ENCODE peak calls at places on chromosome 15, in four cellular contexts. One of them, this sample, is unnamed.

GRCh38 chr15:42147431-42147735 is 9.1 kb downstream of the PLA2G4F start:
- DNase-seq in WERI-Rb-1: no peak
- DNase-seq in GOT3: no peak
- DNase-seq in EL: no peak
- DNase-seq in this sample: no peak

GRCh38 chr15:77096541-77096940 is 25.6 kb upstream of the TSPAN3 start:
- DNase-seq in WERI-Rb-1: no peak
- DNase-seq in GOT3: no peak
- DNase-seq in EL: no peak
- DNase-seq in this sample: no peak

GRCh38 chr15:91946914-91947313 is 93.4 kb downstream of the SLCO3A1 start:
- DNase-seq in WERI-Rb-1: no peak
- DNase-seq in GOT3: no peak
- DNase-seq in EL: no peak
- DNase-seq in this sample: no peak

GRCh38 chr15:45441686-45442085 is 63.3 kb upstream of the GATM start:
- DNase-seq in WERI-Rb-1: no peak
- DNase-seq in GOT3: no peak
- DNase-seq in EL: no peak
- DNase-seq in this sample: no peak

GRCh38 chr15:59917504-59918157 is 86.5 kb upstream of the FOXB1 start:
- DNase-seq in WERI-Rb-1: peak; percentile 87
- DNase-seq in GOT3: no peak
- DNase-seq in EL: peak; percentile 51
- DNase-seq in this sample: peak; percentile 24

GRCh38 chr15:26102365-26102764 is 239.2 kb upstream of the ATP10A start:
- DNase-seq in WERI-Rb-1: no peak
- DNase-seq in GOT3: no peak
- DNase-seq in EL: no peak
- DNase-seq in this sample: no peak

GRCh38 chr15:83077487-83078230 is 10.6 kb upstream of the BTBD1 start:
- DNase-seq in WERI-Rb-1: no peak
- DNase-seq in GOT3: no peak
- DNase-seq in EL: no peak
- DNase-seq in this sample: no peak

GRCh38 chr15:67914537-67915373 is 74.9 kb upstream of the RNU6-1 start:
- DNase-seq in WERI-Rb-1: peak; percentile 63
- DNase-seq in GOT3: no peak
- DNase-seq in EL: no peak
- DNase-seq in this sample: peak; percentile 47

GRCh38 chr15:79171320-79172031 is 80.9 kb upstream of the RASGRF1 start:
- DNase-seq in WERI-Rb-1: no peak
- DNase-seq in GOT3: no peak
- DNase-seq in EL: no peak
- DNase-seq in this sample: peak; percentile 88

GRCh38 chr15:95291878-95292472 is 1038.5 kb upstream of the NR2F2 start:
- DNase-seq in WERI-Rb-1: peak; percentile 8
- DNase-seq in GOT3: no peak
- DNase-seq in EL: peak; percentile 50
- DNase-seq in this sample: peak; percentile 28

GRCh38 chr15:62390793-62391543 is 225.9 kb upstream of the C2CD4B start:
- DNase-seq in WERI-Rb-1: peak; percentile 43
- DNase-seq in GOT3: no peak
- DNase-seq in EL: peak; percentile 52
- DNase-seq in this sample: peak; percentile 47

GRCh38 chr15:78242128-78242527 is 7.8 kb upstream of the ACSBG1 start:
- DNase-seq in WERI-Rb-1: peak; percentile 46
- DNase-seq in GOT3: no peak
- DNase-seq in EL: peak; percentile 28
- DNase-seq in this sample: peak; percentile 33

GRCh38 chr15:98746756-98747155 is 98.4 kb downstream of the IGF1R start:
- DNase-seq in WERI-Rb-1: no peak
- DNase-seq in GOT3: no peak
- DNase-seq in EL: no peak
- DNase-seq in this sample: no peak

GRCh38 chr15:77747175-77748077 is 114.7 kb upstream of the LINGO1 start:
- DNase-seq in WERI-Rb-1: no peak
- DNase-seq in GOT3: no peak
- DNase-seq in EL: no peak
- DNase-seq in this sample: peak; percentile 86

GRCh38 chr15:63093486-63094205 is 28.0 kb upstream of the LACTB start:
- DNase-seq in WERI-Rb-1: peak; percentile 84
- DNase-seq in GOT3: no peak
- DNase-seq in EL: peak; percentile 75
- DNase-seq in this sample: peak; percentile 79

GRCh38 chr15:38617831-38618230 is 53.2 kb upstream of the RASGRP1 start:
- DNase-seq in WERI-Rb-1: no peak
- DNase-seq in GOT3: no peak
- DNase-seq in EL: no peak
- DNase-seq in this sample: no peak

GRCh38 chr15:35115155-35115725 is 30.1 kb upstream of the NANOGP8 start:
- DNase-seq in WERI-Rb-1: no peak
- DNase-seq in GOT3: no peak
- DNase-seq in EL: no peak
- DNase-seq in this sample: peak; percentile 78

This sample was measured in SK-N-DZ.